ENCODE peak calls at places on chromosomes 7 and 10, in eight cellular contexts. W is heart right ventricle; Z is heart left ventricle; S is CD8-positive, alpha-beta T cell; V is fibroblast of the aortic adventitia; B is NB4; C is sigmoid colon; O is astrocyte of the spinal cord. Q is an unnamed sample.

GRCh38 chr7:145263886-145264285 is 428.0 kb upstream of the TPK1 start:
- DNase-seq in W (no peak), Z (no peak), S (no peak), V (no peak), B (no peak), C (no peak), O (no peak), Q (no peak)

GRCh38 chr7:44964384-44964830 is 14.4 kb downstream of the MYO1G start:
- DNase-seq in W (no peak), Z (no peak), S (no peak), V (no peak), B (peak), C (no peak), O (no peak), Q (peak)

GRCh38 chr7:85447004-85447403 is 260.1 kb upstream of the SEMA3D start:
- DNase-seq in W (no peak), Z (no peak), S (no peak), V (no peak), B (no peak), C (no peak), O (no peak), Q (no peak)

GRCh38 chr10:118870467-118871243 is 115.9 kb upstream of the CACUL1 start:
- DNase-seq in W (no peak), Z (peak), S (no peak), V (peak), B (peak), C (no peak), O (peak), Q (peak)

GRCh38 chr10:74871595-74872382 is 45.4 kb downstream of the KAT6B start:
- DNase-seq in W (no peak), Z (no peak), S (no peak), V (no peak), B (no peak), C (no peak), O (no peak), Q (no peak)

GRCh38 chr7:114109299-114109698 is 190.5 kb upstream of the PPP1R3A start:
- DNase-seq in W (no peak), Z (no peak), S (no peak), V (peak), B (no peak), C (no peak), O (no peak), Q (no peak)

GRCh38 chr10:74156919-74157289 is 5.9 kb downstream of the ADK start:
- DNase-seq in W (peak), Z (peak), S (no peak), V (peak), B (peak), C (no peak), O (peak), Q (peak)

GRCh38 chr10:62870866-62871265 is 54.7 kb upstream of the EGR2 start:
- DNase-seq in W (no peak), Z (no peak), S (no peak), V (no peak), B (no peak), C (no peak), O (no peak), Q (no peak)

GRCh38 chr10:75508814-75509306 is 77.4 kb downstream of the LRMDA start:
- DNase-seq in W (no peak), Z (no peak), S (no peak), V (peak), B (no peak), C (no peak), O (peak), Q (peak)

GRCh38 chr10:79379512-79380124 is 32.3 kb downstream of the PPIF start:
- DNase-seq in W (peak), Z (no peak), S (no peak), V (peak), B (no peak), C (peak), O (no peak), Q (no peak)

GRCh38 chr7:81857385-81857784 is 87.5 kb upstream of the HGF start:
- DNase-seq in W (no peak), Z (no peak), S (no peak), V (peak), B (no peak), C (no peak), O (no peak), Q (no peak)

GRCh38 chr10:803041-803741 is 113.7 kb upstream of the DIP2C start:
- DNase-seq in W (no peak), Z (no peak), S (no peak), V (no peak), B (no peak), C (peak), O (no peak), Q (no peak)

GRCh38 chr10:93221521-93221920 is 147.8 kb downstream of the CYP26A1 start:
- DNase-seq in W (no peak), Z (no peak), S (no peak), V (no peak), B (no peak), C (no peak), O (no peak), Q (no peak)

GRCh38 chr7:85730016-85730415 is 543.2 kb upstream of the SEMA3D start:
- DNase-seq in W (no peak), Z (no peak), S (no peak), V (peak), B (no peak), C (no peak), O (no peak), Q (peak)

GRCh38 chr7:80372415-80372814 is 139.4 kb downstream of the GNAT3 start:
- DNase-seq in W (no peak), Z (no peak), S (no peak), V (peak), B (no peak), C (no peak), O (peak), Q (peak)

GRCh38 chr10:133474833-133475734 is 21.3 kb downstream of the SCART1 start:
- DNase-seq in W (no peak), Z (no peak), S (peak), V (no peak), B (no peak), C (no peak), O (no peak), Q (no peak)

GRCh38 chr10:63057509-63057908 is 75.6 kb upstream of the NRBF2 start:
- DNase-seq in W (no peak), Z (no peak), S (no peak), V (no peak), B (no peak), C (no peak), O (no peak), Q (no peak)

GRCh38 chr7:2417981-2418481 is 14.6 kb downstream of the CHST12 start:
- DNase-seq in W (no peak), Z (no peak), S (peak), V (peak), B (no peak), C (no peak), O (no peak), Q (peak)

GRCh38 chr7:29177963-29178612 is 16.5 kb upstream of the CHN2 start:
- DNase-seq in W (peak), Z (peak), S (no peak), V (no peak), B (peak), C (peak), O (peak), Q (peak)

GRCh38 chr10:44022203-44022602 is 362.7 kb downstream of the CXCL12 start:
- DNase-seq in W (no peak), Z (no peak), S (no peak), V (no peak), B (no peak), C (no peak), O (no peak), Q (no peak)

GRCh38 chr10:988667-989545 is 672 bp downstream of the GTPBP4 start:
- DNase-seq in W (no peak), Z (no peak), S (no peak), V (peak), B (no peak), C (no peak), O (no peak), Q (peak)

GRCh38 chr10:54796876-54797275 is 4.2 kb downstream of the PCDH15 start:
- DNase-seq in W (no peak), Z (no peak), S (no peak), V (no peak), B (no peak), C (no peak), O (no peak), Q (no peak)

GRCh38 chr10:30453764-30454527 is 20.0 kb downstream of the MAP3K8 start:
- DNase-seq in W (no peak), Z (no peak), S (no peak), V (no peak), B (no peak), C (no peak), O (no peak), Q (no peak)

GRCh38 chr10:24952146-24952700 is at the start of gene PRTFDC1:
- DNase-seq in W (peak), Z (peak), S (peak), V (peak), B (no peak), C (peak), O (no peak), Q (peak)

GRCh38 chr10:114427124-114427852 is 23.0 kb upstream of the AFAP1L2 start:
- DNase-seq in W (no peak), Z (no peak), S (no peak), V (peak), B (no peak), C (no peak), O (peak), Q (peak)

GRCh38 chr7:105940111-105940510 is 23.0 kb upstream of the CDHR3 start:
- DNase-seq in W (no peak), Z (no peak), S (no peak), V (no peak), B (no peak), C (no peak), O (no peak), Q (no peak)

GRCh38 chr10:31929260-31929985 is 792 bp upstream of the ARHGAP12 start:
- DNase-seq in W (peak), Z (peak), S (peak), V (peak), B (peak), C (peak), O (peak), Q (peak)

GRCh38 chr7:113198226-113198625 is 79.9 kb upstream of the SMIM30 start:
- DNase-seq in W (no peak), Z (no peak), S (no peak), V (peak), B (peak), C (no peak), O (no peak), Q (peak)

GRCh38 chr7:55308186-55308929 is 56.8 kb upstream of the LANCL2 start:
- DNase-seq in W (no peak), Z (no peak), S (no peak), V (peak), B (no peak), C (no peak), O (peak), Q (peak)

DNA sequence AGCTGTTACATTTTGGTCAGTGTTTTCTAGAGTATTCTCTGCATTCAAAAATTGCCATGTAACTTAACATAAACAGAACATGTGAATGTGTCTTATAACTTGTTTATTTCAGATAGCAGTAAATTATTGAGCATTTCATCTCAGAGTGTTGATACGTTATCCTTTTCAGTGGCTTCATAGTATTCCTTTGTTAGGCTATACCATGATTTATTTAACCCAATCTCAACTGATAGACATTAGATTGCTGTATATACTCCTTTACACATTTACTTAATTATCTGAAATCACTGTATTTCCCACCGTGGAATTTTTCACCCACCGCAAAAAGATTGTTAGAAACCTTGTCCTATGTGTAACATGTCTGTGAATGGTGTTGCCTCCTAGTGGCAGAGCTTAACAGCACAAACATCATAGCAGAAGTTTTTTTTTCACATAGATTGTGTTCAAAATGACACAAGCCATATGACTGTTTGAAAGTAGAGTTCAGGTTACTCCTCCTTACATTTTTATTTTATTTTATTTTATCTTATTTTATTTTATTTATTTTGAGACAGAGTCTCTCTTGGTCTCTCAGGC is 21.4 kb downstream of the SLF2 start:
- DNase-seq in W (no peak), Z (no peak), S (no peak), V (no peak), B (peak), C (no peak), O (no peak), Q (peak)
- TF ChIP-seq CTCF in W (peak), Z (peak), S (peak), V (peak), B (peak), C (no peak), O (peak), Q (peak)

GRCh38 chr10:131982796-131983195 is 1.1 kb upstream of the BNIP3 start:
- DNase-seq in W (no peak), Z (no peak), S (no peak), V (no peak), B (no peak), C (no peak), O (no peak), Q (no peak)
- H3K4me3 ChIP-seq in W (peak), Z (peak), S (peak), V (peak), B (peak), C (peak), O (peak), Q (peak)

GRCh38 chr10:69731184-69731583 is 70.5 kb upstream of the COL13A1 start:
- DNase-seq in W (no peak), Z (no peak), S (no peak), V (peak), B (no peak), C (peak), O (peak), Q (peak)
- TF ChIP-seq CTCF in W (no peak), Z (no peak), S (no peak), V (peak), B (no peak), C (no peak), O (no peak), Q (peak)

GRCh38 chr10:101226506-101226887 is 2.8 kb downstream of the LBX1 start:
- DNase-seq in W (no peak), Z (no peak), S (no peak), V (no peak), B (no peak), C (no peak), O (no peak), Q (no peak)
- H3K4me3 ChIP-seq in W (peak), Z (peak), S (peak), V (no peak), B (no peak), C (no peak), O (no peak), Q (no peak)

GRCh38 chr10:16999665-17000451 is 129.8 kb downstream of the CUBN start:
- DNase-seq in W (no peak), Z (no peak), S (no peak), V (peak), B (no peak), C (no peak), O (peak), Q (peak)

GRCh38 chr10:17003151-17003550 is 126.5 kb downstream of the CUBN start:
- DNase-seq in W (no peak), Z (no peak), S (peak), V (peak), B (no peak), C (no peak), O (peak), Q (peak)

GRCh38 chr10:17003666-17004065 is 125.9 kb downstream of the CUBN start:
- DNase-seq in W (no peak), Z (no peak), S (no peak), V (no peak), B (no peak), C (no peak), O (peak), Q (no peak)

GRCh38 chr10:17001297-17001744 is 128.3 kb downstream of the CUBN start:
- DNase-seq in W (no peak), Z (no peak), S (no peak), V (peak), B (no peak), C (no peak), O (peak), Q (no peak)

DNA sequence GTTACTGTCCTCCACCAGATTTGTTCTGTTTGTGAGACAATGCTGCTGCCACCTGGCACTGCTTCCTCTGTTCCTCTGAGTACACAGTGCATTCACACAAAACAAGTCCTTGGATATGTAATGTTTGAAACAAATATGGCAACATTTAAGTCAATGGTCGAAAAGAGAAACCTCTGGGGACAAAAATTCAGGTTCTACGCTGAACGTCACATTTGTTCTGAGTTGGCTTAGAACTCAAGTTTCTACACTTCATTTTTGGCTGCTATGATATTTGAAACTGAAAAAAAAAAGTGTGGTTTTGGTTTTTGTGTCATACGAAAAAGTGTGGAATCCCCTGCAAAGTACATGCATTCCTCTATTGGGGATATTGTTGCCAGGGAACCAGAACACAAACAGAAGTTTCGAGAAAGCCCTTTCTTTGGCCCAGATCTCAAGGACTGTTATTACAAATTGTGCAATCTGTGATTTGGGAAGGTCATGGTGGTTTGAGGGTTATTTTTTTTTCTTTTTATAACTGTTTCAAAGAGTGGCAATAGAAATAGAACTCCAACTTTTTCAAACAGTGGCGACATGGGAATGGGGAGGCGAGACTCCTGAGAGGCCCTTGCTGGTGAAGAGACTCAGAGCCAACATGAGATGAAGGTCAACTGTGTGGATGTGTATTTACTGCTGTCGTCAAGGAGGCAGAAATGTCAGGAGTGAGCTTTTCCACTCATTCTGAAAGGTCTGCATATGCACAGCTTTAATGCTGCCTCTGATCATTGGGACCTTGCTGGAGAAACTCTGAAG is 127.5 kb downstream of the CUBN start:
- DNase-seq in W (peak), Z (peak), S (no peak), V (peak), B (no peak), C (no peak), O (peak), Q (peak)
- TF ChIP-seq CTCF in W (no peak), Z (no peak), S (no peak), V (no peak), B (no peak), C (no peak), O (no peak), Q (no peak)

GRCh38 chr7:102913846-102914245 is 1.0 kb downstream of the LRRC17 start:
- DNase-seq in W (no peak), Z (no peak), S (no peak), V (peak), B (no peak), C (no peak), O (peak), Q (peak)

GRCh38 chr7:102912742-102913141 is at the start of gene LRRC17:
- DNase-seq in W (no peak), Z (peak), S (no peak), V (peak), B (no peak), C (no peak), O (peak), Q (peak)

GRCh38 chr7:102916881-102917280 is 4.1 kb downstream of the LRRC17 start:
- DNase-seq in W (no peak), Z (no peak), S (no peak), V (peak), B (no peak), C (no peak), O (peak), Q (peak)

GRCh38 chr7:102916426-102916825 is 3.6 kb downstream of the LRRC17 start:
- DNase-seq in W (no peak), Z (no peak), S (no peak), V (peak), B (no peak), C (no peak), O (peak), Q (peak)

DNA sequence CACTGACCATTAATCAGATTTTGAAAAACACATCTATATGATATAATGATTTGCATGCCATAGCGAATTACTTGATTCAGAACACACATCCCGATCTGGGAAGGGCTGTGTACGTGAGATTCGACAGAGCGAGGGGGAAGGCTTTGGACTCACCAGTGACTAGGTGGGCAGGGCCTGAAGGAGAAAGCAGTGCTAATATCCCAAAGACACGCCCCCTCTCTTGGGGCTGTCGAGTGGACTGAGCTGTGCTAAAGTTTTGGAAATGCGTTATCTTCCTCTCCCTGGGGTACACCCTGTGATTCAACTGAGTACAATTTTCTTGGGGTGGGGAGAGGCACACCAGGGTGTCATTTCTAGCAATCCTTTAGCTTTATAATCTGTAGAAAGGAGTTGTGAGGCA is 1.8 kb downstream of the LRRC17 start:
- DNase-seq in W (peak), Z (peak), S (no peak), V (peak), B (no peak), C (peak), O (peak), Q (peak)
- H3K4me3 ChIP-seq in W (peak), Z (peak), S (no peak), V (peak), B (no peak), C (no peak), O (peak), Q (peak)